ENCODE peak calls at places on chromosomes 13 and 19, in seven cellular contexts. E is mesendoderm, G is GM23248, L is K562, O is neural progenitor cell, D is Karpas-422, Y is fibroblast of lung. S is an unnamed sample. For H3K79me2, the result is how much of the 10 kb centered on the place peaks cover.

GRCh38 chr19:6229216-6229913 is 50.4 kb downstream of the MLLT1 start:
- DNase-seq in E (no peak), L (no peak), D (no peak), O (no peak), G (no peak), Y (no peak), S (no peak)

GRCh38 chr13:98334620-98335205 is 157.6 kb upstream of the RNF113B start:
- DNase-seq in Y (no peak), D (no peak), E (no peak), G (no peak), L (no peak), O (no peak), S (no peak)

GRCh38 chr13:40389081-40389641 is 277.3 kb downstream of the FOXO1 start:
- DNase-seq in L (no peak), O (no peak), E (no peak), Y (no peak), D (peak), G (no peak), S (no peak)

GRCh38 chr19:32287086-32287485 is 58.3 kb upstream of the ZNF507 start:
- DNase-seq in E (peak), Y (no peak), O (no peak), D (peak), L (no peak), G (no peak), S (no peak)

GRCh38 chr13:78137404-78138142 is 218.9 kb upstream of the EDNRB start:
- DNase-seq in Y (peak), O (peak), D (peak), E (peak), G (peak), L (peak), S (peak)

GRCh38 chr13:59873309-59873708 is 290.4 kb downstream of the DIAPH3 start:
- DNase-seq in E (no peak), Y (no peak), G (no peak), D (no peak), L (no peak), O (no peak), S (no peak)

GRCh38 chr13:62643799-62644484 is 1228.3 kb upstream of the PCDH20 start:
- DNase-seq in O (peak), L (no peak), Y (no peak), E (no peak), D (peak), G (no peak), S (no peak)

GRCh38 chr19:50998686-50999085 is 2.7 kb downstream of the KLK8 start:
- DNase-seq in E (no peak), L (no peak), D (no peak), O (no peak), G (no peak), Y (no peak), S (no peak)

GRCh38 chr19:10812902-10813404 is 23.1 kb downstream of the TMED1 start:
- DNase-seq in G (peak), L (peak), Y (peak), E (peak), O (no peak), D (no peak), S (no peak)

GRCh38 chr13:84903391-84903790 is 895.8 kb downstream of the SLITRK6 start:
- DNase-seq in L (no peak), D (no peak), G (no peak), O (no peak), Y (no peak), E (no peak), S (no peak)

GRCh38 chr19:48329167-48329891 is 4.0 kb downstream of the EMP3 start:
- DNase-seq in E (peak), D (peak), L (peak), G (peak), O (no peak), Y (peak), S (no peak)
- H3K4me3 ChIP-seq in E (no peak), D (peak), L (no peak), G (no peak), O (no peak), Y (peak), S (no peak)

DNA sequence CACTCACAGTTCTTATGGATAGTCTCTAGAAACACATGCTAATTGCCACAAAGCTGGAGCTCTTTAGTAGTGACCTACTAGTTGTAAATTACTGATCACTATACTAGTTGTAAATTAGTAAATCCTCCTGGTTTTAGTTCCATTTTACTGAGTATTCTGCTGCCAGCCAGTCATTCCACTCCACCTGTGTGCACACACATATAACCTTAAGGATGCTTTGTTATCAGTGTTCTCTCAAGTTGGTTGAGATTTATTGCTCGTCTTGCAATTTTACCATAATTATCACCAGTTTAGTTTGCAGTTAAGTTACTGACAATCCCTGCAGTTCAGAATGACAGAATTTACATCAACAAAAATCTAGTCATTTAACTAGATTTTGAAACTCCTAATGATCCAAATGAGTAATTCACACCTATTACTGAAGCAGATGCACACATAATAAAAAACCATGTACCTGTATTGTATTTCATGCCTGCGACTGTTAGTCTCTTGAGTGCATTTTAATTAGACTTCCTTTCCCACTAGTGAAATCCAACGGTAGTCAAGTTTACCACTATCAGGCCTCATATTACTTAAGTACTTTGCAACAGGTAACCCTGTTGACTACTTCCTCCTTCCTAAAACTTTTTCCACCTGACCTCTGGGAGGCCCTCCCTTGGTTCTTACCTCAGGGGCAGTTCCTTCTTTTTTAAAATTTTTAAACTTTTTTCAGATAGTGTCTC is 7.6 kb downstream of the TPT1 start:
- DNase-seq in D (no peak), Y (no peak), O (no peak), L (no peak), G (no peak), E (no peak), S (no peak)
- H3K79me2 ChIP-seq in D (under half), Y (under half), O (under half), L (under half), G (under half), E (under half), S (under half)

GRCh38 chr19:17605117-17605516 is 49.7 kb downstream of the COLGALT1 start:
- DNase-seq in Y (no peak), L (no peak), G (no peak), D (no peak), O (no peak), E (no peak), S (no peak)

GRCh38 chr19:17607936-17608335 is 52.5 kb downstream of the COLGALT1 start:
- DNase-seq in G (no peak), O (no peak), D (no peak), E (no peak), Y (no peak), L (no peak), S (no peak)

GRCh38 chr19:17606786-17607185 is 51.3 kb downstream of the COLGALT1 start:
- DNase-seq in Y (no peak), L (peak), D (no peak), E (peak), G (no peak), O (peak), S (no peak)

GRCh38 chr19:17604372-17605025 is 49.0 kb downstream of the COLGALT1 start:
- DNase-seq in G (peak), D (no peak), Y (no peak), O (no peak), E (no peak), L (no peak), S (no peak)

GRCh38 chr19:17605761-17606745 is 50.6 kb downstream of the COLGALT1 start:
- DNase-seq in O (peak), D (peak), Y (peak), L (peak), G (peak), E (peak), S (peak)
- H3K4me3 ChIP-seq in O (peak), D (peak), Y (no peak), L (peak), G (peak), E (peak), S (peak)

DNA sequence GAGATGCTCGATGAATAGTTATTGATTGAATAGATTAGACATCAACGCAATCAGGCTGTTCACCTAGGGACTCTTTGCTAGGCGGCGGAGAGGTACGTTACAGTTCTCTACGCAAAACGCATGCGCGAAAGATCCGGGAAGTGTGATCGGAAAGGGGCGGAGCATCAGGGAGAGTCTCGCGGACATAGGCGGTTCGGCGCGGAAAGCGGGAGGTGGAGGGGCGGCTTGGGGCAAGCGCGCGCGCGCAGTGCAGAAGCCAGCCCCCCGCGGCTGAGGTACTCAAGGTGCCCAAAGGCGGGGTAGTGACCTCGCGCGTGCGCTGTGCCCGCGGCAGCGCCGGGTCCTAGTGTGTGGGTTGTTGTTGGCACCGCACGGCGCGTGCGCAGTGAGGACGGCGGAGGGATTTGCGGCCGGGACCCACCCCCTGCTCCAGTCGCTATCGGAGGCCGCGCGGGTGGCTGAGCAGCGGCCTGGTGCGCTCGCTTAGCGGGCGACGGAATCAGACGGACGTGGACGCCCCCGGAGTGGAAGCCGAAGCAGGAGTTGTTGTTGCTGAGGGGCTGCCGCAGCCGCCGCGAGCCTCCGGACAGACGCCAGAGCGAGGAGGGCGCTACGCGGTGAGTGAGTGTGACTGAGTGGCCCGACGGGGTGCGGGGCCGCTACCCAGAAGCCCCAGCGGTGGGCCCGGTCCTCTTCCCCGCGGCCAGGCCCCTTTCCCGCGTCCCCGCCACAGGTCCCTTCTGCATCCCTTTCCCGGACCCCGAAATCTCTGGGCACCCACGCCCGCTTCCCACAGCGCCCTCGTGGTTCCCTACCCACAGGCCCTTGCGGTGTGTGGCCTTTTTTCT is at the start of gene SNRNP70:
- DNase-seq in L (peak), G (peak), Y (peak), D (peak), E (peak), O (peak), S (peak)
- H3K79me2 ChIP-seq in L (half or more), G (under half), Y (under half), D (under half), E (under half), O (under half), S (under half)

GRCh38 chr13:73428706-73429105 is 369.9 kb downstream of the KLF5 start:
- DNase-seq in D (no peak), E (no peak), O (no peak), L (no peak), Y (no peak), G (no peak), S (peak)

GRCh38 chr13:73429691-73430090 is 370.9 kb downstream of the KLF5 start:
- DNase-seq in D (no peak), O (no peak), L (no peak), G (peak), E (peak), Y (peak), S (peak)

GRCh38 chr13:73428137-73428536 is 369.3 kb downstream of the KLF5 start:
- DNase-seq in Y (peak), D (no peak), E (peak), L (no peak), O (no peak), G (peak), S (peak)

DNA sequence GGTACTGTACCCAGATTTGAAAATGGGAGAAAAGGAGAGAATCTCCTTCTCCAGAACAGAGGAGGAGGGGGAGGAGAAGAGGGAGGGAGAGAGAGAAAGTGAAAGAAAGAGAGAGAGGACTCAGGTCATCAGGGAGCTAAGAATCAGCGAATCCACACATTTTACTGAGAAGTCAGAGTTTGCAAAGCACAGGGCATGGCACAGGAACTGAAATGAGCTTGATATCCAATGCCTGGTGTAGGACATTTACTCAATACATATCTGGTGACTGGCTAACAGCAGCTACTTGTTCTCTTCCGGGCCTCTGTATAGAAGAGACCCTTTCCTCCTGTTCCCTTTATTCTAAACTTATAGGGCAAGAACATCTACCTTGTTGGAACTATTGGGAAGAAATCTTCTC is 375.1 kb downstream of the KLF5 start:
- DNase-seq in L (no peak), D (no peak), E (no peak), Y (no peak), G (no peak), O (no peak), S (no peak)
- H3K4me3 ChIP-seq in L (no peak), D (no peak), E (no peak), Y (no peak), G (no peak), O (no peak), S (no peak)

DNA sequence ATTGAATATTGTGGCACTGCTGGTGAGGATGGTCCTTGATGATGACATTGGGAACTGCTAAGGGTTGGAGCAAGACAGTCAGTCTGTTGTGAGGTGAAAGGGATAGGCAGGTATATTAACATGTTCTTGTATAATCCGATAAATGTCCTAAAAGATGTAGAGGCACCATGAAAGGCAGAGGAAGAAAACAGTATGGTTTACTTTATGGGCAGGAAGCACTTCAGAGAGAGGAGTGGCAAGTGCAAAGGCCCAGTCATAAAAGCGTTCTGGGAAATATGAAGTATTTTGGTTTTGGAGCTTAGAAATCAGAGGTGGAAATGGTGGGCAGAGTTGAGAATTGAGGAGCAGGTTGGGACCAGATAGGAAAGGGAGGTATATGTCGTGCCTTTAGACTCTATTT is 9.5 kb downstream of the NUP58 start:
- DNase-seq in E (no peak), G (no peak), L (no peak), Y (no peak), O (no peak), D (no peak), S (no peak)
- H3K79me2 ChIP-seq in E (under half), G (half or more), L (under half), Y (under half), O (under half), D (half or more), S (under half)

DNA sequence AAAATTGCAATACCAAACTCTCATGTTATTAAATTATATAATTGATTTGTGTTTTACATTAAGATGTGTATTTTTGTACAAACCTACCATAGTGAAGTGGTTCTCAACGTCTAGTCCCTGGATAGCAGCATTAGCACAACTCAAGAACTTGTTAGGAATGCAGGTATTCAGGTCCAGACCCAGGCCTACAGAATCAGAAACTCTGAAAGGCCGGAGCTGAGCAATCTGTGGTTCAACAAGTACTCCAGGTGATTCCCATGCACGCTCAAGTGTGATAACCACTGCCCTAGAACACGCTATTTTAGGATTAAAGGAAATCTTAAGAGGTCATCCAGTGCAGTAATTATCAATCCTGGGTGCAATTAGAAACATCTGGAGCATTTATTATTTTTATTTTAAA is 456.3 kb downstream of the IRS2 start:
- DNase-seq in O (no peak), G (no peak), L (no peak), D (no peak), E (no peak), Y (no peak), S (no peak)
- H3K4me3 ChIP-seq in O (no peak), G (no peak), L (no peak), D (no peak), E (no peak), Y (no peak), S (no peak)

DNA sequence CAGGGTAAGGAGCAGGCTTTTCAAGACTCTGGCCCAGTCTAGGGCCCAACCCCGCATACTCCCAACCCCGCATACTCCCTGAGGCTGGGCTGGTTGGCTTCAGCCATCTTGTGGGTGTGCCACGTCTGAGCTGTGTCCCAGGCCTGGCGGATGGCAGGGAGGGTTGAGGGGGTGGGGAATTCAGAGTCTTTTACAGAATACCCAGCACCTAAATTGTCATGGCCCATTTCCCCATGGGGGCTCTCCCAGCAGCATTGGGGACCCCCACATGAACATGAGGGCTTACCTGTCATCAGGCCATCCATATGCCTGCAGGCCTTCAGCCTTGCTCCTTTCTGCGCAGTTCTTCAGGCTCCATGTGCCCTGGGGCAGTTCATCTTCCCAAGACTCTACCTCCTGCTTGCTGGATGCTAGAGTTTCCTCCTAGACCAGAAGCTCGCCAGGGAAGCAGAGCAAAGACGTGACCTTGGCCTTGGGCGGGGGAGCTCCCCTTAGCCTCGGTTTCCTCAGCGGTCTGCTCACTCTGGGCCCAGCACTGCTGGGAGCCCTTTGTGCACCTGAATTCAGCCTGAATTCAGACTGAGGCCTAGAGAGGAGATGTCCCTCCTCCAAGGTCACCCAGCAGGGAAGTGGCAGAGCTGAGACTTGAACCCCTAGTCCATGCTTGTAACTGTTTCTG is 9.2 kb downstream of the PPP5C start:
- DNase-seq in D (no peak), G (no peak), Y (no peak), E (no peak), L (no peak), O (no peak), S (no peak)
- H3K79me2 ChIP-seq in D (half or more), G (half or more), Y (half or more), E (under half), L (half or more), O (half or more), S (under half)

DNA sequence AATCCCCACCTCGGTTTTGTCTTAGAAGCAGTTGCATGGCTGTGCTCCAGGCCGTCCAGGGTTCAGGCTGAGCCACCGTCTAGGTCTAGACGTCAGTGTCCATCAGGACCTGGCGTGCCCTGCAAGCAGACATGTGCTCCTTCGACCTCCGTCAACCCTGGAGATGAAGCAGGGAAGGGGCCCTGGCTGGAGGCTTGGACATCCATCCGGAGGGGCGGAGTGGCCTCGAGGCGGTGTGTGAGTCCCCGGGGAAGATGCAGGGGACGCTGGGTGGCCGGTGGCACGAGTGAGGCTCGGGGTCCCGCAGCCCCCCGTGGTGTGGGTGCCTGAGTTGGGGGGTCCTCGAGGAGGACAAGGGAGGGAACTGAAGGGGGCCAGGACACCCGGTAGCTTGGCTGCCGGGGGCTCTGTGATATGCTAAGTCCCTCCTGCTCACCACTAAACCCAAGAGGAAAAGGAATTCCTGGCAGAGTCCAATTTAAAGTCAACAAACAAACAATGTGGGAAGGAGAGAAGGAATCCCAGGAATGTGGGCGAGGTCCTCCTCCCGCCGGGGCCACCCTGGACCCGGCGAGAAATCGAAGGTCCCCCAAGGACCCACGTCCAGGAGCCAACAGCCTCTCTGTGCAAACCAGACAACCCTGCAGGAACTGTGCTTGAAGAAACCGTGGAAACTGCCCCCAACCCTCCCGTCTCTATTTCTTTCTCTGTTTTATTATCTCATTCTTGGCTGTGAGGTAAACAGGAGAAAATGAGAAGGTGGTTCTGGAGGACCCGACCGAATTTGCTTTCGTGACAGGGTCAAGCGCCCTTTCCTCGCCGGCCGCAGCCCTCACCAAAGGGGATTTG is 14.8 kb upstream of the PTBP1 start:
- DNase-seq in G (peak), E (peak), L (no peak), D (no peak), O (peak), Y (peak), S (peak)
- H3K4me3 ChIP-seq in G (peak), E (no peak), L (no peak), D (no peak), O (peak), Y (no peak), S (peak)

GRCh38 chr19:43749898-43750297 is 4.9 kb downstream of the SMG9 start:
- DNase-seq in G (no peak), E (no peak), O (no peak), Y (no peak), L (no peak), D (no peak), S (no peak)

GRCh38 chr19:43751466-43752220 is 3.1 kb downstream of the SMG9 start:
- DNase-seq in L (no peak), O (no peak), Y (peak), D (no peak), E (no peak), G (peak), S (no peak)

GRCh38 chr19:43754312-43754561 is 525 bp downstream of the SMG9 start:
- DNase-seq in L (no peak), D (no peak), G (no peak), E (no peak), Y (no peak), O (no peak), S (no peak)

GRCh38 chr19:43754562-43755255 is at the start of gene SMG9:
- DNase-seq in E (peak), L (peak), D (peak), Y (peak), O (peak), G (peak), S (peak)

GRCh38 chr19:43752287-43752875 is 2.4 kb downstream of the SMG9 start:
- DNase-seq in D (no peak), G (no peak), O (no peak), L (no peak), E (no peak), Y (no peak), S (no peak)
- H3K79me2 ChIP-seq in D (under half), G (half or more), O (under half), L (half or more), E (under half), Y (under half), S (half or more)

S was measured in PC-9.